ENCODE peak calls at places on chromosomes 13 and 19, in six cellular contexts. S is stromal cell of bone marrow; Y is nucleus accumbens; M is mesendoderm; X is stimulated activated CD4-positive, alpha-beta T cell treated with anti-CD3 and anti-CD28 coated beads, TNF-alpha, amount 100 ng/mL, for 1 hour; J is NCI-H446. F is an unnamed sample.

GRCh38 chr19:45087531-45087930 is 5.4 kb upstream of the PPP1R37 start:
- DNase-seq in S (no peak), Y (no peak), M (no peak), X (peak), J (no peak), F (no peak)

GRCh38 chr13:33480561-33480960 is 195.0 kb upstream of the STARD13 start:
- DNase-seq in S (peak), Y (no peak), M (no peak), X (no peak), J (no peak), F (no peak)

GRCh38 chr13:44765076-44765475 is 188.9 kb upstream of the TSC22D1 start:
- DNase-seq in S (no peak), Y (no peak), M (peak), X (no peak), J (no peak), F (no peak)

GRCh38 chr19:49408816-49409440 is 14.3 kb downstream of the PTH2 start:
- DNase-seq in S (no peak), Y (no peak), M (no peak), X (no peak), J (no peak), F (no peak)

GRCh38 chr19:1864480-1865171 is 1.2 kb upstream of the KLF16 start:
- DNase-seq in S (no peak), Y (peak), M (peak), X (no peak), J (peak), F (no peak)

GRCh38 chr13:112999414-113000177 is 30.6 kb downstream of the MCF2L start:
- DNase-seq in S (no peak), Y (no peak), M (no peak), X (no peak), J (no peak), F (no peak)

GRCh38 chr13:105957769-105958438 is 577.6 kb downstream of the EFNB2 start:
- DNase-seq in S (no peak), Y (no peak), M (no peak), X (no peak), J (peak), F (no peak)

GRCh38 chr13:111187879-111188643 is 73.0 kb downstream of the ARHGEF7 start:
- DNase-seq in S (no peak), Y (no peak), M (peak), X (no peak), J (peak), F (no peak)

GRCh38 chr13:114054269-114054668 is 78.2 kb downstream of the RASA3 start:
- DNase-seq in S (no peak), Y (no peak), M (peak), X (no peak), J (no peak), F (no peak)

GRCh38 chr19:2356036-2356646 is 3.9 kb upstream of the TMPRSS9 start:
- DNase-seq in S (no peak), Y (no peak), M (no peak), X (no peak), J (no peak), F (no peak)

GRCh38 chr13:53507741-53508140 is 479.1 kb downstream of the OLFM4 start:
- DNase-seq in S (no peak), Y (no peak), M (no peak), X (no peak), J (no peak), F (no peak)

GRCh38 chr13:106503730-106504129 is 31.7 kb downstream of the EFNB2 start:
- DNase-seq in S (no peak), Y (no peak), M (no peak), X (no peak), J (no peak), F (no peak)

GRCh38 chr13:99299545-99300341 is 7.5 kb downstream of the GPR183 start:
- DNase-seq in S (no peak), Y (no peak), M (peak), X (no peak), J (no peak), F (no peak)

GRCh38 chr19:53959176-53959757 is 3.5 kb upstream of the CACNG8 start:
- DNase-seq in S (no peak), Y (no peak), M (peak), X (no peak), J (no peak), F (no peak)

GRCh38 chr13:30319130-30319529 is 11.8 kb upstream of the KATNAL1 start:
- DNase-seq in S (no peak), Y (no peak), M (no peak), X (no peak), J (no peak), F (no peak)

GRCh38 chr13:30124131-30124768 is 183.1 kb downstream of the KATNAL1 start:
- DNase-seq in S (no peak), Y (no peak), M (no peak), X (no peak), J (no peak), F (no peak)

GRCh38 chr13:105491345-105491744 is 1044.1 kb downstream of the EFNB2 start:
- DNase-seq in S (no peak), Y (no peak), M (no peak), X (no peak), J (no peak), F (no peak)

GRCh38 chr13:91154553-91154952 is 192.9 kb upstream of the MIR17HG start:
- DNase-seq in S (no peak), Y (no peak), M (peak), X (no peak), J (no peak), F (no peak)

GRCh38 chr19:46474211-46474610 is 2.8 kb upstream of the PNMA8A start:
- DNase-seq in S (no peak), Y (no peak), M (no peak), X (no peak), J (no peak), F (no peak)

GRCh38 chr13:99406799-99407201 is 94.5 kb upstream of the TM9SF2 start:
- DNase-seq in S (no peak), Y (no peak), M (no peak), X (no peak), J (no peak), F (no peak)

GRCh38 chr13:107941345-107942029 is 273.8 kb downstream of the LIG4 start:
- DNase-seq in S (no peak), Y (no peak), M (peak), X (no peak), J (no peak), F (no peak)

GRCh38 chr19:11261902-11262839 is at the start of gene DOCK6:
- DNase-seq in S (no peak), Y (no peak), M (peak), X (no peak), J (no peak), F (no peak)

GRCh38 chr13:112743451-112744305 is 53.8 kb downstream of the ATP11A start:
- DNase-seq in S (no peak), Y (no peak), M (no peak), X (no peak), J (no peak), F (no peak)

GRCh38 chr13:50616101-50616500 is 227.4 kb downstream of the DLEU7 start:
- DNase-seq in S (peak), Y (no peak), M (no peak), X (no peak), J (no peak), F (no peak)

GRCh38 chr13:40247845-40248244 is 418.6 kb downstream of the FOXO1 start:
- DNase-seq in S (no peak), Y (no peak), M (no peak), X (no peak), J (no peak), F (no peak)

GRCh38 chr19:48190288-48191284 is 20.1 kb downstream of the ZSWIM9 start:
- DNase-seq in S (peak), Y (no peak), M (peak), X (peak), J (peak), F (peak)

GRCh38 chr19:10168386-10168948 is 26.3 kb downstream of the DNMT1 start:
- DNase-seq in S (no peak), Y (no peak), M (no peak), X (no peak), J (no peak), F (no peak)

GRCh38 chr13:98977568-98978270 is at the start of gene DOCK9:
- DNase-seq in S (peak), Y (peak), M (peak), X (no peak), J (no peak), F (no peak)

GRCh38 chr13:107721436-107721835 is 493.9 kb downstream of the LIG4 start:
- DNase-seq in S (no peak), Y (no peak), M (no peak), X (no peak), J (no peak), F (no peak)

GRCh38 chr19:31356587-31357314 is 7.5 kb upstream of the TSHZ3 start:
- DNase-seq in S (no peak), Y (no peak), M (peak), X (no peak), J (no peak), F (no peak)

GRCh38 chr13:76879876-76880270 is 6.3 kb downstream of the KCTD12 start:
- DNase-seq in S (no peak), Y (no peak), M (no peak), X (no peak), J (no peak), F (no peak)

GRCh38 chr13:109918179-109918651 is 131.8 kb upstream of the IRS2 start:
- DNase-seq in S (peak), Y (no peak), M (peak), X (no peak), J (no peak), F (no peak)

GRCh38 chr19:18060472-18060871 is 26.3 kb downstream of the IL12RB1 start:
- DNase-seq in S (no peak), Y (no peak), M (peak), X (no peak), J (no peak), F (no peak)

GRCh38 chr19:3210347-3211017 is 14.0 kb upstream of the CELF5 start:
- DNase-seq in S (no peak), Y (no peak), M (peak), X (peak), J (peak), F (no peak)

GRCh38 chr13:114124921-114125320 is 7.5 kb downstream of the RASA3 start:
- DNase-seq in S (no peak), Y (no peak), M (no peak), X (peak), J (no peak), F (no peak)

F was measured in DMS 273 treated with DMSO at 0.1 percent for 48 hours.